ENCODE peak calls at places on chromosomes 3 and 15, in four cellular contexts. D, H, J and Q are unnamed samples.

GRCh38 chr15:48636511-48636910 is 9.0 kb downstream of the FBN1 start:
- DNase-seq in H (no peak), J (no peak), D (no peak), Q (no peak)

GRCh38 chr3:15768421-15769255 is 29.1 kb downstream of the ANKRD28 start:
- DNase-seq in J (peak), D (peak), H (peak), Q (peak)

GRCh38 chr3:173275740-173276139 is 121.8 kb upstream of the NLGN1 start:
- DNase-seq in J (peak), D (no peak), H (peak), Q (peak)

GRCh38 chr15:96138985-96139384 is 191.5 kb upstream of the NR2F2 start:
- DNase-seq in D (no peak), H (no peak), J (no peak), Q (no peak)

GRCh38 chr3:176978441-176978840 is 218.8 kb downstream of the TBL1XR1 start:
- DNase-seq in D (no peak), H (no peak), J (no peak), Q (no peak)

GRCh38 chr15:78314181-78314581 is 14.8 kb upstream of the SKIC8 start:
- DNase-seq in D (no peak), H (no peak), J (no peak), Q (no peak)

GRCh38 chr3:194880940-194881925 is 195.6 kb downstream of the FAM43A start:
- DNase-seq in D (no peak), H (no peak), J (no peak), Q (peak)

GRCh38 chr3:105876745-105877624 is 8.2 kb upstream of the CBLB start:
- DNase-seq in D (no peak), J (no peak), H (no peak), Q (no peak)

GRCh38 chr15:32824777-32825176 is 107.0 kb downstream of the GREM1 start:
- DNase-seq in D (no peak), J (peak), H (no peak), Q (no peak)

GRCh38 chr15:35179739-35180138 is 94.6 kb upstream of the NANOGP8 start:
- DNase-seq in D (no peak), J (no peak), H (no peak), Q (no peak)

GRCh38 chr3:52394751-52395502 is 50.0 kb downstream of the SEMA3G start:
- DNase-seq in H (no peak), J (no peak), D (no peak), Q (no peak)

GRCh38 chr15:39079296-39079834 is 501.5 kb upstream of the THBS1 start:
- DNase-seq in D (no peak), H (no peak), J (peak), Q (no peak)

GRCh38 chr3:137768361-137769320 is 4.5 kb downstream of the SOX14 start:
- DNase-seq in H (no peak), D (no peak), J (no peak), Q (no peak)

GRCh38 chr3:128727996-128728395 is 2.0 kb downstream of the RAB7A start:
- DNase-seq in H (no peak), D (no peak), J (no peak), Q (no peak)

GRCh38 chr3:27354588-27355203 is 14.5 kb downstream of the NEK10 start:
- DNase-seq in D (no peak), H (no peak), J (no peak), Q (no peak)

GRCh38 chr3:50224639-50225038 is 11.4 kb upstream of the GNAI2 start:
- DNase-seq in J (no peak), H (no peak), D (no peak), Q (no peak)

GRCh38 chr3:52299247-52299657 is 11.6 kb downstream of the GLYCTK start:
- DNase-seq in D (no peak), H (no peak), J (no peak), Q (no peak)

GRCh38 chr3:17544632-17545031 is 197.8 kb downstream of the TBC1D5 start:
- DNase-seq in H (no peak), D (no peak), J (peak), Q (no peak)

GRCh38 chr3:41350441-41350840 is 151.1 kb downstream of the CTNNB1 start:
- DNase-seq in H (no peak), J (no peak), D (no peak), Q (no peak)

GRCh38 chr15:75544273-75544862 is 34.7 kb downstream of the PTPN9 start:
- DNase-seq in H (no peak), D (no peak), J (no peak), Q (no peak)

GRCh38 chr3:180631317-180631716 is 29.4 kb downstream of the TTC14 start:
- DNase-seq in H (no peak), D (no peak), J (no peak), Q (no peak)

GRCh38 chr3:58497074-58497473 is 5.2 kb downstream of the KCTD6 start:
- DNase-seq in D (no peak), H (no peak), J (no peak), Q (no peak)
- H3K4me3 ChIP-seq in D (no peak), H (no peak), J (no peak), Q (no peak)

GRCh38 chr3:32106132-32106928 is at the start of gene GPD1L:
- DNase-seq in D (peak), H (peak), J (peak), Q (peak)
- TF ChIP-seq POLR2A in D (peak), H (peak), J (peak), Q (peak)

GRCh38 chr3:191066669-191067068 is 132.4 kb upstream of the OSTN start:
- DNase-seq in D (peak), H (no peak), J (peak), Q (no peak)
- TF ChIP-seq MYC in D (no peak), H (no peak), J (no peak), Q (no peak)

DNA sequence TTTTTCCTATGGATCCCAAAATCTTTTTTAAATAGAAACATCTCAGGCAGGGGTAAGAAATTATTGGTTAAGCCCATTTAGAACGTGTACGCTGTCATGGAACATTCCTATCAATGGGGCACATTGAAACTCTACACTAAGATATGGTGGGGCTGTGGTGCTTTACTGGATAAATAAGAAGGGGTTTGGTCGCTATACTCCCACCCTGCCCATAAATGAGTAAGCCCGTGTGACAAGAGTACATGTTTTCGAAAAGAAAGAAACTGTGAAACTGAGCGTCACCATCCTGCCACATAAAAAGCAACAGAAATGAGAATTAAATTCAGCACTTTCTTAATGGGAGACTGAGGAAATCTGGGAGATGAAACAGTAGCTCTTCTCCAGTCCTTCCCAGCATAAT is 929.7 kb upstream of the CFAP20DC start:
- DNase-seq in J (no peak), H (no peak), D (no peak), Q (no peak)
- H3K4me3 ChIP-seq in J (no peak), H (no peak), D (no peak), Q (no peak)